ENCODE peak calls at places on chromosomes 3 and 15, in nine cellular contexts. U is epithelial cell of esophagus; S is fibroblast of lung; D is T-helper 9 cell; H is occipital lobe; I is psoas muscle; L is neuronal stem cell; T is prostate gland; N is stimulated activated CD4-positive, alpha-beta T cell treated with anti-CD3 and anti-CD28 coated beads, Interleukin-15, amount 100 ng/mL, for 1 hour. A is an unnamed sample.

GRCh38 chr3:36455406-36455805 is 75.1 kb downstream of the STAC start:
- DNase-seq in H (no peak), N (no peak), D (no peak), U (no peak), T (no peak), L (no peak), S (no peak), I (no peak), A (no peak)

GRCh38 chr3:69560818-69561217 is 174.9 kb upstream of the FRMD4B start:
- DNase-seq in I (no peak), T (no peak), L (no peak), S (no peak), U (peak; percentile 24), H (no peak), D (no peak), N (no peak), A (no peak)

GRCh38 chr3:156553705-156554356 is 1.1 kb downstream of the SSR3 start:
- DNase-seq in U (peak; percentile 47), L (no peak), N (no peak), H (no peak), I (no peak), T (no peak), D (no peak), S (peak; percentile 77), A (peak; percentile 55)

GRCh38 chr15:29570121-29570930 is 251.9 kb downstream of the TJP1 start:
- DNase-seq in I (no peak), D (no peak), U (peak; percentile 17), N (no peak), T (no peak), H (no peak), L (peak; percentile 41), S (no peak), A (no peak)

GRCh38 chr3:113212155-113212844 is 943 bp downstream of the BOC start:
- DNase-seq in N (no peak), T (no peak), S (peak; percentile 29), I (peak; percentile 73), L (no peak), D (no peak), H (no peak), U (no peak), A (peak; percentile 49)

GRCh38 chr3:15102256-15102655 is 3.3 kb upstream of the RBSN start:
- DNase-seq in I (peak; percentile 96), H (peak; percentile 61), N (no peak), U (no peak), L (no peak), S (peak; percentile 72), D (no peak), T (peak; percentile 59), A (no peak)

GRCh38 chr15:101141926-101142527 is 109.8 kb downstream of the CHSY1 start:
- DNase-seq in H (no peak), I (no peak), L (no peak), N (no peak), S (no peak), T (no peak), D (no peak), U (no peak), A (no peak)

GRCh38 chr3:37751537-37751936 is 110.1 kb upstream of the CTDSPL start:
- DNase-seq in S (no peak), T (no peak), H (no peak), U (no peak), I (no peak), N (no peak), L (no peak), D (no peak), A (no peak)

GRCh38 chr15:101675796-101676582 is 23.8 kb upstream of the TM2D3 start:
- DNase-seq in L (peak; percentile 15), U (peak; percentile 67), N (no peak), S (peak; percentile 88), D (no peak), T (no peak), H (peak; percentile 49), I (no peak), A (peak; percentile 62)

GRCh38 chr3:61663728-61664492 is 102.5 kb downstream of the PTPRG start:
- DNase-seq in N (no peak), S (peak; percentile 95), I (no peak), L (no peak), H (no peak), D (no peak), T (no peak), U (peak; percentile 87), A (peak; percentile 88)

GRCh38 chr15:48954538-48954937 is 9.2 kb downstream of the SHC4 start:
- DNase-seq in H (no peak), L (no peak), I (no peak), N (no peak), U (no peak), T (no peak), D (no peak), S (peak; percentile 12), A (no peak)

GRCh38 chr3:137180220-137180619 is 222.4 kb downstream of the IL20RB start:
- DNase-seq in U (no peak), H (no peak), I (no peak), N (no peak), L (no peak), T (no peak), D (no peak), S (no peak), A (no peak)

GRCh38 chr3:62662680-62663079 is 212.5 kb downstream of the CADPS start:
- DNase-seq in D (no peak), H (no peak), I (no peak), L (no peak), N (no peak), S (no peak), U (no peak), T (no peak), A (no peak)

GRCh38 chr3:137768361-137769320 is 4.5 kb downstream of the SOX14 start:
- DNase-seq in L (no peak), H (no peak), S (no peak), U (peak; percentile 30), D (no peak), I (peak; percentile 41), T (no peak), N (no peak), A (no peak)

GRCh38 chr3:29773481-29773880 is 492.6 kb downstream of the RBMS3 start:
- DNase-seq in D (no peak), L (no peak), S (no peak), N (no peak), U (no peak), T (no peak), I (no peak), H (no peak), A (no peak)

GRCh38 chr3:159824341-159824740 is 164.3 kb upstream of the IL12A start:
- DNase-seq in D (no peak), H (no peak), I (peak; percentile 60), S (peak; percentile 86), L (no peak), T (peak; percentile 33), U (peak; percentile 85), N (no peak), A (peak; percentile 91)

GRCh38 chr3:24005669-24006068 is 60.6 kb downstream of the NR1D2 start:
- DNase-seq in L (no peak), T (no peak), N (no peak), D (no peak), H (no peak), I (no peak), S (no peak), U (no peak), A (no peak)

GRCh38 chr3:117603097-117603496 is 893.5 kb downstream of the TUSC7 start:
- DNase-seq in D (no peak), N (no peak), I (no peak), L (no peak), S (no peak), H (no peak), U (no peak), T (no peak), A (no peak)

GRCh38 chr3:42804831-42805821 is 836 bp upstream of the HIGD1A start:
- DNase-seq in D (no peak), N (no peak), L (peak; percentile 35), I (peak; percentile 61), T (no peak), H (no peak), S (peak; percentile 28), U (peak; percentile 19), A (no peak)

GRCh38 chr15:50925281-50925680 is 16.8 kb downstream of the AP4E1 start:
- DNase-seq in I (no peak), L (no peak), N (no peak), H (no peak), T (no peak), S (no peak), U (no peak), D (no peak), A (no peak)

GRCh38 chr3:13831386-13831996 is 48.4 kb downstream of the WNT7A start:
- DNase-seq in H (no peak), L (no peak), U (no peak), T (no peak), I (peak; percentile 34), S (no peak), D (no peak), N (no peak), A (no peak)

GRCh38 chr3:64399205-64399800 is 174.0 kb upstream of the PRICKLE2 start:
- DNase-seq in N (no peak), T (peak; percentile 46), L (peak; percentile 51), D (no peak), S (peak; percentile 77), I (no peak), U (peak; percentile 70), H (no peak), A (peak; percentile 23)

GRCh38 chr15:65645392-65645791 is 23.7 kb downstream of the SLC24A1 start:
- DNase-seq in N (no peak), I (no peak), S (no peak), T (no peak), D (no peak), H (no peak), L (no peak), U (no peak), A (no peak)

GRCh38 chr15:49331951-49332350 is 91.1 kb upstream of the FGF7 start:
- DNase-seq in N (no peak), D (no peak), S (no peak), L (no peak), T (no peak), H (no peak), I (no peak), U (peak; percentile 5), A (no peak)

GRCh38 chr3:182704926-182705325 is 88.4 kb upstream of the ATP11B start:
- DNase-seq in T (no peak), D (no peak), I (no peak), N (no peak), U (no peak), H (no peak), S (no peak), L (no peak), A (no peak)

GRCh38 chr3:23202203-23202920 is 765 bp upstream of the UBE2E2 start:
- DNase-seq in U (peak; percentile 7), H (peak; percentile 36), L (no peak), T (peak; percentile 33), D (no peak), I (no peak), N (peak; percentile 1), S (peak; percentile 19), A (no peak)

GRCh38 chr15:51780636-51781035 is 29.2 kb downstream of the TMOD2 start:
- DNase-seq in D (no peak), N (no peak), S (no peak), H (no peak), T (no peak), I (no peak), U (peak; percentile 73), L (no peak), A (no peak)

GRCh38 chr3:178517665-178518366 is 18.4 kb upstream of the KCNMB2 start:
- DNase-seq in I (no peak), U (no peak), T (no peak), L (no peak), S (no peak), H (no peak), N (no peak), D (no peak), A (peak; percentile 39)

A was measured in foreskin keratinocyte.